ENCODE peak calls at places on chromosome 19, in five cellular contexts. S, L, A, O and T are unnamed samples.

GRCh38 chr19:28828276-28828870 is 384.6 kb downstream of the UQCRFS1 start:
- DNase-seq in L (no peak), S (no peak), O (no peak), A (no peak), T (no peak)

GRCh38 chr19:8607386-8607785 is 3.1 kb downstream of the ADAMTS10 start:
- DNase-seq in L (no peak), A (peak), O (no peak), S (no peak), T (no peak)

GRCh38 chr19:53389591-53390377 is 5.2 kb upstream of the ZNF765 start:
- DNase-seq in O (no peak), S (no peak), A (no peak), L (no peak), T (no peak)

GRCh38 chr19:38734426-38735256 is 9.6 kb downstream of the CAPN12 start:
- DNase-seq in A (peak), S (no peak), O (peak), L (no peak), T (peak)

GRCh38 chr19:2371656-2372055 is 11.6 kb downstream of the TMPRSS9 start:
- DNase-seq in L (no peak), S (no peak), A (no peak), O (peak), T (no peak)

GRCh38 chr19:33064778-33065550 is at the start of gene RHPN2:
- DNase-seq in A (peak), S (peak), O (peak), L (no peak), T (peak)

GRCh38 chr19:1566392-1567115 is 1.6 kb downstream of the MEX3D start:
- DNase-seq in L (no peak), O (no peak), A (peak), S (peak), T (peak)

GRCh38 chr19:49786432-49786831 is 19.6 kb downstream of the AP2A1 start:
- DNase-seq in L (no peak), O (no peak), A (no peak), S (no peak), T (peak)

DNA sequence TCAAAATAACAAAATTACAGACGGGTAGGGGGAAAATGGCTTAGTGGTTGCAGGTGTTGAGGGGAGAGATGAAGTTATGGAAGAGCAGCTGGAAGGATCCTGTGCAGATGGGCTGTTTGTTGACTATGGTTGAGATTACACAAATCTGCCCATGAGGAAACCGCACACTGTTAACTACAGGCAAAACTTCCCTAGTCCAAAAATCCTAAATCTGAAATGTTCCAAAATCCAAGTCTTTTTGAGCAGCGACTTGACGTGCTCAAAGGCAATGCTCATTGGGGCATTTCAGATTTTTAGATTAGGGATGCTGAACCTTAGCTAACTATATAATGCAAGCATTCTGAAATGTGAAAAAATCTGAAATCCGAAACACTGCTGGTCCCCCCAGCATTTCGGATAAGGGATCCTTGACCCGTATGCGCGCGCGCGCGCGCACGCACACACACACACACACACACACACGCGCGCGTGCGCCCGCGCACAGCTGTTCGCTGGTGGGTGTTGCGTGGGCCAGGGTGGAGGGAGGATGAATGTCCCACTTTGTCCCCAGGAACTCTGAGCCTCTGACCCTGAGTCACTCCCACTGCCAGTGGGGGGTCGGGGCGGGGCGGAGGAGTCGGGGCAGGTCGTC is 6.8 kb downstream of the F2RL3 start:
- DNase-seq in L (no peak), O (peak), A (no peak), S (no peak), T (no peak)
- TF ChIP-seq POLR2A in L (no peak), O (no peak), A (no peak), S (no peak), T (no peak)

DNA sequence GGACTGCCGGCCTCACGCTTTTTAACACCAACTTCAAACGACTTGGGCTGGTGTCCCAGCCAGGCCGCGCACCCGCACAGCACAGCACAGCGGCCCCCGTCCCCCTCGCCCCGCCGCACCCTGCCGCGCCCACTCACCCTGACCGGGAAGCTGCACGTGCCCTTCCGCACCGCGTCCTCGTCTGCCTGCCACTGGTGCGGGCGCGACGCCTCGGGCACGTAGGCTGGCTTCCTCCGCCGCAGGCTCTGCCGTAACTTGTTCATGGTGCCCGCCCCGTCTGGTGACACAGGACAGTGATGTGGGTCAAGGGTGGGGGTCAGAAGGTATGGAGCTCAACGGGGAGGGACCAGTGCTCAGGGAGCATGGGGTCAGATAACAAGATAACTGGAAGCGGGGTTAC is 6.2 kb downstream of the NUMBL start:
- DNase-seq in L (no peak), S (no peak), A (no peak), O (no peak), T (no peak)
- TF ChIP-seq POLR2A in L (no peak), S (no peak), A (no peak), O (no peak), T (no peak)

GRCh38 chr19:10624585-10624984 is 768 bp upstream of the SLC44A2 start:
- DNase-seq in L (no peak), A (no peak), S (no peak), O (no peak), T (no peak)

GRCh38 chr19:10625003-10625761 is at the start of gene SLC44A2:
- DNase-seq in O (no peak), A (peak), L (peak), S (peak), T (peak)

GRCh38 chr19:10620786-10621185 is 4.6 kb upstream of the SLC44A2 start:
- DNase-seq in O (no peak), A (no peak), S (no peak), L (no peak), T (no peak)

GRCh38 chr19:10621966-10622365 is 3.4 kb upstream of the SLC44A2 start:
- DNase-seq in S (no peak), O (no peak), L (no peak), A (no peak), T (no peak)

DNA sequence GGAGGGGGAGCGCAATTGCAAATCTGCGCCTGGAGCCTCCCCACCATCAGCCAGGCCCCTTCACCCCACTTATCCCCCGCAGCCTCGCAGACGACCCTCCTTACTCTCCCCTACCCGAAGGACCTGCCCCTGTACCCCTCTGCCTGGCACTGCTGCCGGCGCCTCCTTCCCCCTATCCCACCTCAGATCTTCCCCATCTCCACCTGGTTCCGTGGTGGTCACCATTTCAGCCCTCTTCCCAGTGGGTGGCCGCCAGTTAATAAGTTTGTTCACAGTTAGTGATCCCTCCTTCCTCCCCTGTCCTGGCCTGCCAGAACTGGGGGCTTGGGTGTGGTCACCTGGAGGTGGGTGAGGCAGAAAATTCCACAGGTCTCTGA is 397 bp downstream of the SLC44A2 start:
- DNase-seq in S (no peak), L (no peak), A (no peak), O (no peak), T (no peak)
- TF ChIP-seq POLR2A in S (no peak), L (no peak), A (no peak), O (no peak), T (no peak)

GRCh38 chr19:58279042-58279924 is 528 bp downstream of the ZNF8 start:
- DNase-seq in A (peak), S (peak), L (peak), O (peak), T (peak)

GRCh38 chr19:58278156-58279041 is at the start of gene ZNF8:
- DNase-seq in O (peak), S (peak), A (peak), L (peak), T (peak)

GRCh38 chr19:58277197-58277596 is 1.6 kb upstream of the ZNF8 start:
- DNase-seq in O (no peak), L (no peak), A (no peak), S (no peak), T (no peak)

GRCh38 chr19:58277748-58278147 is 1.0 kb upstream of the ZNF8 start:
- DNase-seq in O (no peak), A (no peak), L (no peak), S (no peak), T (no peak)

GRCh38 chr19:58279925-58280316 is 1.2 kb downstream of the ZNF8 start:
- DNase-seq in L (no peak), A (no peak), O (no peak), S (no peak), T (no peak)
- TF ChIP-seq POLR2A in L (no peak), A (no peak), O (no peak), S (no peak), T (no peak)

GRCh38 chr19:45902651-45903625 is 525 bp upstream of the MYPOP start:
- DNase-seq in O (peak), L (peak), A (peak), S (peak), T (peak)
- TF ChIP-seq POLR2A in O (peak), L (peak), A (peak), S (peak), T (peak)

GRCh38 chr19:4602173-4602788 is 37.0 kb upstream of the TNFAIP8L1 start:
- DNase-seq in A (no peak), O (no peak), L (no peak), S (no peak), T (no peak)
- TF ChIP-seq POLR2A in A (no peak), O (no peak), L (no peak), S (no peak), T (no peak)